ENCODE peak calls at places on chromosomes 16 and 17, in ten cellular contexts. J, M, P, K, C, N, I, X, R and T are unnamed samples.

GRCh38 chr17:68961204-68961893 is 6.2 kb upstream of the ABCA8 start:
- DNase-seq in J (peak), M (no peak), P (peak), K (no peak), C (no peak), N (no peak), I (no peak), X (no peak), R (no peak), T (no peak)

GRCh38 chr17:75308732-75309629 is 19.7 kb upstream of the SLC25A19 start:
- DNase-seq in J (no peak), M (no peak), P (peak), K (no peak), C (no peak), N (no peak), I (peak), X (peak), R (no peak), T (no peak)

GRCh38 chr17:19867094-19867653 is 562 bp downstream of the ULK2 start:
- DNase-seq in J (peak), M (peak), P (peak), K (no peak), C (peak), N (peak), I (peak), X (peak), R (no peak), T (peak)

GRCh38 chr16:85884808-85885463 is 14.0 kb upstream of the IRF8 start:
- DNase-seq in J (no peak), M (no peak), P (no peak), K (no peak), C (no peak), N (no peak), I (no peak), X (no peak), R (no peak), T (no peak)

GRCh38 chr16:80580109-80580832 is 39.5 kb downstream of the DYNLRB2 start:
- DNase-seq in J (no peak), M (no peak), P (no peak), K (no peak), C (peak), N (no peak), I (no peak), X (no peak), R (no peak), T (no peak)

GRCh38 chr17:79800325-79801155 is 3.7 kb upstream of the CBX8 start:
- DNase-seq in J (no peak), M (no peak), P (no peak), K (no peak), C (peak), N (no peak), I (no peak), X (no peak), R (no peak), T (no peak)

GRCh38 chr17:44599298-44600175 is 42.3 kb downstream of the FZD2 start:
- DNase-seq in J (peak), M (peak), P (no peak), K (no peak), C (peak), N (peak), I (no peak), X (peak), R (peak), T (no peak)

GRCh38 chr16:84867696-84868095 is 47.9 kb downstream of the CRISPLD2 start:
- DNase-seq in J (no peak), M (no peak), P (peak), K (no peak), C (no peak), N (no peak), I (no peak), X (no peak), R (no peak), T (no peak)

GRCh38 chr17:74332763-74333220 is 6.8 kb downstream of the KIF19 start:
- DNase-seq in J (no peak), M (no peak), P (no peak), K (no peak), C (no peak), N (no peak), I (no peak), X (no peak), R (no peak), T (no peak)

GRCh38 chr16:51119576-51120288 is 31.3 kb downstream of the SALL1 start:
- DNase-seq in J (no peak), M (no peak), P (no peak), K (no peak), C (no peak), N (no peak), I (no peak), X (no peak), R (no peak), T (peak)

GRCh38 chr16:66240996-66241395 is 125.5 kb upstream of the CDH5 start:
- DNase-seq in J (no peak), M (no peak), P (no peak), K (no peak), C (no peak), N (no peak), I (no peak), X (no peak), R (no peak), T (no peak)

GRCh38 chr17:27846042-27846655 is 45.8 kb upstream of the NOS2 start:
- DNase-seq in J (no peak), M (no peak), P (no peak), K (no peak), C (no peak), N (no peak), I (no peak), X (no peak), R (no peak), T (no peak)

GRCh38 chr17:38893612-38894011 is 23.8 kb downstream of the LASP1 start:
- DNase-seq in J (peak), M (no peak), P (peak), K (no peak), C (peak), N (no peak), I (peak), X (no peak), R (no peak), T (no peak)

GRCh38 chr16:31111881-31112466 is 3.8 kb downstream of the BCKDK start:
- DNase-seq in J (no peak), M (no peak), P (no peak), K (no peak), C (no peak), N (no peak), I (no peak), X (peak), R (no peak), T (peak)

GRCh38 chr16:65002265-65002664 is 119.6 kb downstream of the CDH11 start:
- DNase-seq in J (no peak), M (no peak), P (no peak), K (no peak), C (peak), N (no peak), I (no peak), X (no peak), R (no peak), T (no peak)

GRCh38 chr17:27756467-27757371 is 43.6 kb downstream of the NOS2 start:
- DNase-seq in J (peak), M (peak), P (no peak), K (no peak), C (peak), N (no peak), I (no peak), X (peak), R (no peak), T (no peak)

GRCh38 chr17:62995377-62995885 is 29.4 kb downstream of the TANC2 start:
- DNase-seq in J (no peak), M (no peak), P (no peak), K (no peak), C (peak), N (peak), I (no peak), X (no peak), R (no peak), T (no peak)

GRCh38 chr17:2017274-2017941 is 7.7 kb downstream of the RTN4RL1 start:
- DNase-seq in J (no peak), M (no peak), P (no peak), K (no peak), C (no peak), N (no peak), I (no peak), X (no peak), R (no peak), T (no peak)

GRCh38 chr16:86505185-86505898 is 5.0 kb upstream of the FOXF1 start:
- DNase-seq in J (no peak), M (no peak), P (no peak), K (no peak), C (no peak), N (no peak), I (no peak), X (no peak), R (no peak), T (no peak)

GRCh38 chr16:4194661-4195060 is 47.2 kb downstream of the SRL start:
- DNase-seq in J (no peak), M (no peak), P (no peak), K (no peak), C (no peak), N (no peak), I (peak), X (no peak), R (no peak), T (no peak)

GRCh38 chr17:38713456-38713855 is 8.4 kb downstream of the MLLT6 start:
- DNase-seq in J (no peak), M (no peak), P (no peak), K (no peak), C (no peak), N (no peak), I (no peak), X (no peak), R (no peak), T (no peak)

GRCh38 chr17:143785-144281 is 6.5 kb downstream of the SCGB1C2 start:
- DNase-seq in J (peak), M (peak), P (peak), K (no peak), C (peak), N (peak), I (peak), X (peak), R (no peak), T (peak)

GRCh38 chr17:6936370-6937028 is 59.4 kb upstream of the ALOX12 start:
- DNase-seq in J (no peak), M (no peak), P (no peak), K (no peak), C (no peak), N (no peak), I (no peak), X (no peak), R (no peak), T (no peak)

GRCh38 chr17:65733314-65733713 is 171.9 kb upstream of the AXIN2 start:
- DNase-seq in J (no peak), M (no peak), P (no peak), K (no peak), C (no peak), N (no peak), I (no peak), X (no peak), R (no peak), T (no peak)

GRCh38 chr17:12584727-12585126 is 81.0 kb upstream of the MYOCD start:
- DNase-seq in J (no peak), M (no peak), P (no peak), K (no peak), C (no peak), N (no peak), I (no peak), X (no peak), R (no peak), T (no peak)

GRCh38 chr16:53053967-53054669 is 673 bp upstream of the CHD9 start:
- DNase-seq in J (peak), M (peak), P (peak), K (no peak), C (peak), N (no peak), I (peak), X (peak), R (no peak), T (no peak)

GRCh38 chr16:85174871-85175723 is 62.8 kb upstream of the CIBAR2 start:
- DNase-seq in J (no peak), M (no peak), P (no peak), K (no peak), C (no peak), N (no peak), I (no peak), X (no peak), R (no peak), T (no peak)

GRCh38 chr17:79792984-79793923 is 3.6 kb downstream of the CBX8 start:
- DNase-seq in J (peak), M (peak), P (no peak), K (no peak), C (peak), N (no peak), I (no peak), X (peak), R (no peak), T (no peak)

GRCh38 chr17:75067856-75068255 is 19.9 kb upstream of the SLC16A5 start:
- DNase-seq in J (no peak), M (no peak), P (no peak), K (no peak), C (no peak), N (no peak), I (no peak), X (no peak), R (no peak), T (no peak)

GRCh38 chr17:13024526-13025263 is 6.9 kb upstream of the ELAC2 start:
- DNase-seq in J (peak), M (no peak), P (peak), K (peak), C (peak), N (peak), I (peak), X (peak), R (no peak), T (no peak)

GRCh38 chr17:73203135-73203787 is 10.4 kb downstream of the COG1 start:
- DNase-seq in J (no peak), M (peak), P (no peak), K (no peak), C (no peak), N (no peak), I (no peak), X (no peak), R (no peak), T (no peak)

GRCh38 chr16:23401142-23401541 is 51.8 kb downstream of the COG7 start:
- DNase-seq in J (no peak), M (peak), P (no peak), K (no peak), C (no peak), N (no peak), I (no peak), X (peak), R (no peak), T (no peak)

GRCh38 chr17:31754239-31754945 is 104.7 kb downstream of the COPRS start:
- DNase-seq in J (no peak), M (no peak), P (no peak), K (peak), C (peak), N (peak), I (no peak), X (no peak), R (no peak), T (no peak)

GRCh38 chr17:31900877-31901276 is 631 bp downstream of the UTP6 start:
- DNase-seq in J (no peak), M (no peak), P (no peak), K (no peak), C (peak), N (peak), I (no peak), X (no peak), R (no peak), T (no peak)

GRCh38 chr17:81511800-81512559 is 619 bp downstream of the ACTG1 start:
- DNase-seq in J (no peak), M (peak), P (no peak), K (no peak), C (no peak), N (no peak), I (peak), X (peak), R (no peak), T (peak)

GRCh38 chr17:34236341-34236892 is 18.7 kb upstream of the CCL2 start:
- DNase-seq in J (no peak), M (no peak), P (no peak), K (no peak), C (no peak), N (no peak), I (no peak), X (no peak), R (no peak), T (no peak)

GRCh38 chr17:21278304-21279197 is 6.0 kb upstream of the MAP2K3 start:
- DNase-seq in J (peak), M (peak), P (peak), K (no peak), C (no peak), N (no peak), I (peak), X (peak), R (no peak), T (no peak)

GRCh38 chr16:88759245-88759975 is 25.6 kb downstream of the PIEZO1 start:
- DNase-seq in J (no peak), M (no peak), P (no peak), K (no peak), C (no peak), N (no peak), I (peak), X (no peak), R (no peak), T (no peak)

GRCh38 chr17:60641126-60641525 is 36.5 kb upstream of the BCAS3 start:
- DNase-seq in J (no peak), M (no peak), P (no peak), K (no peak), C (no peak), N (no peak), I (no peak), X (no peak), R (no peak), T (no peak)

GRCh38 chr17:41957869-41958231 is 8.7 kb upstream of the CNP start:
- DNase-seq in J (no peak), M (no peak), P (no peak), K (no peak), C (no peak), N (no peak), I (no peak), X (no peak), R (no peak), T (no peak)

DNA sequence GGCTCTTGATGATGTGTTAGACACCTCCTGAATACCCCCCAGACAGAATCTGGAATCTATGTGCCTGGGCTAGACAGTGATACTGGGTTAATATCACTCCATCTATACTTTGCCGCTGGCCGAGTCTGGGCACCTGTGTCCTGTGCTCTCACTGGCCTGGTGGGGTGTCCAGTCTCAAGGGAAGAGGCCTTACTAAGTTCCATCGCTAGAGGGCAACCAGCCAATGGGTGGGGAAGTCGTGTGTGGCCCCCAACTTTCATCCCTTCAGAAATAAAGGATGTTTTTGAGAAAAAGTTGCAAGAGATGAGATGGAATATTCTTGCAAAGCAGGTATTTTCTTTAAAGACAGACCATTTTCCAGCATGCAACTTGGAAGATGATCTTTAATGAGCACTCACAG is 1.6 kb upstream of the GLP2R start:
- DNase-seq in J (no peak), M (no peak), P (no peak), K (no peak), C (no peak), N (peak), I (no peak), X (no peak), R (no peak), T (no peak)
- TF ChIP-seq CTCF in J (no peak), M (no peak), P (no peak), K (no peak), C (peak), N (no peak), I (no peak), X (no peak), R (no peak), T (peak)

GRCh38 chr16:67545665-67546024 is 16.7 kb upstream of the CTCF start:
- DNase-seq in J (no peak), M (no peak), P (no peak), K (no peak), C (no peak), N (no peak), I (no peak), X (peak), R (no peak), T (no peak)

GRCh38 chr16:67548265-67549126 is 13.8 kb upstream of the CTCF start:
- DNase-seq in J (no peak), M (no peak), P (no peak), K (no peak), C (no peak), N (no peak), I (peak), X (no peak), R (no peak), T (no peak)

GRCh38 chr16:67546091-67546501 is 16.2 kb upstream of the CTCF start:
- DNase-seq in J (no peak), M (no peak), P (no peak), K (no peak), C (no peak), N (no peak), I (peak), X (peak), R (no peak), T (no peak)

GRCh38 chr16:67547423-67548264 is 14.7 kb upstream of the CTCF start:
- DNase-seq in J (no peak), M (no peak), P (peak), K (no peak), C (no peak), N (no peak), I (peak), X (peak), R (no peak), T (no peak)

GRCh38 chr16:67546761-67547422 is 15.4 kb upstream of the CTCF start:
- DNase-seq in J (peak), M (peak), P (peak), K (no peak), C (peak), N (peak), I (peak), X (peak), R (no peak), T (no peak)
- H3K27ac ChIP-seq in J (peak), M (no peak), P (peak), K (no peak), C (no peak), N (peak), I (peak), X (peak), R (no peak), T (no peak)

DNA sequence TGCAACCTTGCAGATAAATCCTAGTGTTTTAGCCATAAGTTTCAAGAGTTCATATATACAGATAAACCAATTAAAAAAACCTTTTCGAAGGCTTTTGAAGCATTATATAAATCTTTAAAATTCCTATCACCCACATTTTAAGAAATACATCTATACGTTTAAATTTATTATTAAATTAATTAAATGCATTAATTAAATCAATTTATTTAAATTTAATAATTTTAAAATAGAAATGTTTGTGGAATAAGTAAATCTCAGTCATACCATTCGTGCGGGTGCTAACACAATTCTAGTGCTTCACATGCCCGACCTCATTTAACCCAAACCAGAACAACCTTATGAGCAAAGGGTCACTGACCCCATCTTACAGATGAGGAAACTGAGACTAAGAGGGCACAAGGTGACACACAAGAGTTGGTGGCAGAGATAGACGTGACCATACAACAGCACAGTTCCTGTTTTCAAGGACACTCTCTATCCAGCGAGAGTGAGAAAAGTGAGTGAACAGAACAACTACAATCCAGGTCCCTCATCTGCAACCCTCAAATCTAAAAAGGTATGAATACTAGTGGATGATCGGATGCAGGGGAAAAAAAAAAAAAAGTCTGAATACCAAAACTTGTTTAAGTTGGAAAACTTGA is 1.4 kb downstream of the NSMCE1 start:
- DNase-seq in J (no peak), M (no peak), P (no peak), K (no peak), C (no peak), N (no peak), I (no peak), X (no peak), R (no peak), T (no peak)
- TF ChIP-seq CTCF in J (no peak), M (no peak), P (no peak), K (no peak), C (no peak), N (no peak), I (no peak), X (no peak), R (no peak), T (no peak)

GRCh38 chr16:57038151-57038550 is 48.8 kb downstream of the NLRC5 start:
- DNase-seq in J (no peak), M (no peak), P (no peak), K (no peak), C (peak), N (no peak), I (no peak), X (no peak), R (no peak), T (no peak)
- H3K27ac ChIP-seq in J (no peak), M (no peak), P (no peak), K (no peak), C (peak), N (no peak), I (no peak), X (no peak), R (no peak), T (peak)

GRCh38 chr16:11524098-11524760 is 62.5 kb downstream of the LITAF start:
- DNase-seq in J (no peak), M (no peak), P (no peak), K (no peak), C (no peak), N (no peak), I (peak), X (no peak), R (no peak), T (no peak)
- TF ChIP-seq CTCF in J (no peak), M (no peak), P (no peak), K (peak), C (peak), N (no peak), I (no peak), X (no peak), R (no peak), T (no peak)

GRCh38 chr17:77316651-77317050 is 175.9 kb downstream of the SEC14L1 start:
- DNase-seq in J (no peak), M (no peak), P (no peak), K (no peak), C (no peak), N (no peak), I (no peak), X (no peak), R (no peak), T (no peak)
- H3K27ac ChIP-seq in J (peak), M (no peak), P (no peak), K (peak), C (peak), N (peak), I (peak), X (no peak), R (peak), T (peak)

GRCh38 chr16:89918453-89919347 is at the start of gene MC1R:
- DNase-seq in J (no peak), M (no peak), P (no peak), K (no peak), C (peak), N (no peak), I (no peak), X (no peak), R (no peak), T (no peak)
- TF ChIP-seq CTCF in J (peak), M (no peak), P (peak), K (no peak), C (peak), N (peak), I (no peak), X (peak), R (peak), T (peak)

GRCh38 chr17:70855401-70856054 is 686.2 kb downstream of the KCNJ2 start:
- DNase-seq in J (no peak), M (no peak), P (no peak), K (no peak), C (peak), N (peak), I (peak), X (no peak), R (no peak), T (no peak)
- H3K27ac ChIP-seq in J (no peak), M (no peak), P (no peak), K (no peak), C (no peak), N (no peak), I (peak), X (peak), R (no peak), T (no peak)